ENCODE peak calls at places on chromosomes 11 and 22, in five cellular contexts. J is ACHN, G is chondrocyte, U is NCI-H2029 treated with DMSO at 0.1 percent for 48 hours, A is putamen. I is an unnamed sample.

GRCh38 chr22:50274311-50274710 is 4.1 kb upstream of the MAPK11 start:
- DNase-seq in J (peak), G (no peak), U (no peak), A (peak), I (no peak)

GRCh38 chr11:113974741-113975470 is at the start of gene HTR3A:
- DNase-seq in J (no peak), G (no peak), U (peak), A (no peak), I (peak)

GRCh38 chr11:69617220-69617619 is 23.7 kb upstream of the CCND1 start:
- DNase-seq in J (no peak), G (no peak), U (no peak), A (no peak), I (no peak)

GRCh38 chr22:31099841-31100761 is 7.3 kb downstream of the SELENOM start:
- DNase-seq in J (no peak), G (no peak), U (no peak), A (no peak), I (no peak)

GRCh38 chr11:109859325-109859724 is 233.9 kb upstream of the ZC3H12C start:
- DNase-seq in J (no peak), G (no peak), U (no peak), A (no peak), I (no peak)

GRCh38 chr11:107827041-107827440 is 31.5 kb downstream of the SLC35F2 start:
- DNase-seq in J (no peak), G (no peak), U (no peak), A (no peak), I (no peak)

GRCh38 chr11:91913407-91913806 is 311.2 kb upstream of the FAT3 start:
- DNase-seq in J (no peak), G (no peak), U (no peak), A (no peak), I (no peak)

GRCh38 chr11:77710358-77710757 is 72.8 kb upstream of the CLNS1A start:
- DNase-seq in J (no peak), G (no peak), U (no peak), A (no peak), I (no peak)

GRCh38 chr11:80107415-80107814 is 666.6 kb upstream of the TENM4 start:
- DNase-seq in J (peak), G (no peak), U (no peak), A (no peak), I (no peak)

GRCh38 chr11:78768947-78769346 is 194.3 kb upstream of the NARS2 start:
- DNase-seq in J (no peak), G (no peak), U (no peak), A (no peak), I (no peak)

GRCh38 chr11:83241291-83241946 is 44.7 kb downstream of the CCDC90B start:
- DNase-seq in J (peak), G (no peak), U (no peak), A (peak), I (no peak)

GRCh38 chr11:10979529-10979928 is 121.7 kb upstream of the ZBED5 start:
- DNase-seq in J (no peak), G (no peak), U (no peak), A (no peak), I (no peak)

GRCh38 chr22:22937894-22938480 is 50.4 kb downstream of the IGLL5 start:
- DNase-seq in J (no peak), G (no peak), U (no peak), A (no peak), I (no peak)

GRCh38 chr11:11620251-11620965 is 1.4 kb downstream of the GALNT18 start:
- DNase-seq in J (peak), G (no peak), U (peak), A (no peak), I (no peak)

GRCh38 chr22:39392341-39392948 is 7.1 kb upstream of the TAB1 start:
- DNase-seq in J (no peak), G (no peak), U (no peak), A (no peak), I (no peak)

GRCh38 chr11:93330446-93330984 is at the start of gene DEUP1:
- DNase-seq in J (no peak), G (peak), U (no peak), A (no peak), I (peak)

GRCh38 chr11:67082071-67082791 is 25.6 kb downstream of the RHOD start:
- DNase-seq in J (no peak), G (no peak), U (no peak), A (no peak), I (no peak)

GRCh38 chr11:124886476-124886875 is 11.2 kb downstream of the ROBO4 start:
- DNase-seq in J (no peak), G (peak), U (no peak), A (no peak), I (no peak)

GRCh38 chr11:77596626-77597025 is 6.9 kb downstream of the AQP11 start:
- DNase-seq in J (no peak), G (no peak), U (no peak), A (no peak), I (no peak)

GRCh38 chr22:36215976-36216375 is 14.4 kb upstream of the APOL4 start:
- DNase-seq in J (no peak), G (no peak), U (no peak), A (no peak), I (no peak)

GRCh38 chr11:133904818-133905515 is 51.8 kb downstream of the IGSF9B start:
- DNase-seq in J (no peak), G (peak), U (no peak), A (no peak), I (no peak)

GRCh38 chr11:59112494-59112893 is 5.5 kb downstream of the FAM111B start:
- DNase-seq in J (no peak), G (no peak), U (no peak), A (no peak), I (no peak)